ENCODE peak calls at places on chromosomes 13 and 19, in six cellular contexts. T, A, V, R, X and O are unnamed samples.

GRCh38 chr13:110394371-110394841 is 87.3 kb downstream of the COL4A2 start:
- DNase-seq in V (no peak), T (no peak), X (no peak), R (no peak), A (no peak), O (no peak)

GRCh38 chr13:99031725-99032298 is 53.9 kb upstream of the DOCK9 start:
- DNase-seq in A (no peak), R (no peak), V (no peak), X (no peak), T (no peak), O (no peak)

GRCh38 chr19:14474827-14475226 is 327 bp downstream of the PTGER1 start:
- DNase-seq in R (no peak), T (no peak), A (no peak), V (no peak), X (no peak), O (no peak)

GRCh38 chr13:31011193-31011860 is 78.9 kb downstream of the TEX26 start:
- DNase-seq in A (no peak), R (no peak), V (no peak), T (no peak), X (no peak), O (peak; percentile 9)

GRCh38 chr19:3691726-3692125 is 8.5 kb downstream of the PIP5K1C start:
- DNase-seq in V (no peak), R (no peak), X (no peak), T (no peak), A (no peak), O (no peak)

GRCh38 chr13:98050041-98050466 is 92.8 kb upstream of the FARP1 start:
- DNase-seq in T (no peak), A (peak; percentile 78), X (no peak), V (no peak), R (no peak), O (no peak)

GRCh38 chr19:39264306-39265290 is 3.6 kb upstream of the IFNL2 start:
- DNase-seq in T (peak; percentile 77), R (no peak), V (no peak), X (no peak), A (no peak), O (no peak)

GRCh38 chr13:75455962-75456361 is 26.0 kb downstream of the TBC1D4 start:
- DNase-seq in A (no peak), R (no peak), V (no peak), T (no peak), X (no peak), O (no peak)

GRCh38 chr13:107992542-107992941 is 222.8 kb downstream of the LIG4 start:
- DNase-seq in X (no peak), A (no peak), V (no peak), R (peak; percentile 31), T (no peak), O (no peak)

GRCh38 chr19:2867025-2867991 is at the start of gene ZNF556:
- DNase-seq in V (peak; percentile 16), A (peak; percentile 100), R (peak; percentile 77), X (no peak), T (no peak), O (no peak)

GRCh38 chr19:9086761-9087160 is at the start of gene OR1M1:
- DNase-seq in T (no peak), X (no peak), A (no peak), R (no peak), V (no peak), O (no peak)

GRCh38 chr13:101706651-101707050 is 254.2 kb downstream of the ITGBL1 start:
- DNase-seq in R (no peak), T (no peak), A (peak; percentile 4), X (no peak), V (no peak), O (no peak)

GRCh38 chr13:50915562-50915961 is 6.0 kb downstream of the RNASEH2B start:
- DNase-seq in X (no peak), V (no peak), A (no peak), T (no peak), R (peak; percentile 11), O (no peak)

GRCh38 chr19:49997709-49998108 is 27.5 kb downstream of the VRK3 start:
- DNase-seq in A (peak; percentile 56), T (peak; percentile 51), V (peak; percentile 49), R (peak; percentile 83), X (peak; percentile 26), O (no peak)

GRCh38 chr13:41071775-41072174 is 10.5 kb downstream of the WBP4 start:
- DNase-seq in R (no peak), T (no peak), X (no peak), V (no peak), A (no peak), O (no peak)

GRCh38 chr13:67642638-67643037 is 412.5 kb upstream of the PCDH9 start:
- DNase-seq in T (no peak), X (no peak), R (no peak), V (no peak), A (no peak), O (no peak)

GRCh38 chr19:39926170-39926755 is 8.2 kb downstream of the FCGBP start:
- DNase-seq in R (no peak), A (no peak), T (no peak), X (no peak), V (no peak), O (no peak)

GRCh38 chr19:33865306-33865705 is 68.6 kb downstream of the KCTD15 start:
- DNase-seq in T (no peak), R (no peak), A (no peak), X (no peak), V (no peak), O (no peak)

GRCh38 chr19:33866696-33867095 is 70.0 kb downstream of the KCTD15 start:
- DNase-seq in V (no peak), R (no peak), A (no peak), T (no peak), X (no peak), O (no peak)

GRCh38 chr19:33868076-33868735 is 71.5 kb downstream of the KCTD15 start:
- DNase-seq in T (no peak), X (no peak), V (no peak), A (no peak), R (no peak), O (no peak)

GRCh38 chr19:33871605-33872004 is 74.9 kb downstream of the KCTD15 start:
- DNase-seq in T (no peak), R (no peak), A (no peak), X (no peak), V (no peak), O (no peak)

GRCh38 chr19:33868821-33869412 is 72.2 kb downstream of the KCTD15 start:
- DNase-seq in T (peak; percentile 59), R (no peak), A (no peak), V (no peak), X (no peak), O (no peak)
- TF ChIP-seq YY1 in T (no peak), R (no peak), A (no peak), V (no peak), X (no peak), O (no peak)

GRCh38 chr13:42832341-42833153 is 51.2 kb downstream of the FAM216B start:
- DNase-seq in X (no peak), R (no peak), T (no peak), V (no peak), A (peak; percentile 20), O (no peak)

GRCh38 chr13:42835012-42835411 is 53.6 kb downstream of the FAM216B start:
- DNase-seq in A (no peak), V (no peak), R (no peak), X (no peak), T (no peak), O (no peak)

GRCh38 chr13:42836930-42837329 is 55.5 kb downstream of the FAM216B start:
- DNase-seq in T (no peak), X (no peak), R (no peak), V (peak; percentile 4), A (no peak), O (no peak)
- TF ChIP-seq ZNF274 in T (no peak), X (no peak), R (no peak), V (no peak), A (no peak), O (no peak)

GRCh38 chr19:33430674-33431277 is 57.3 kb downstream of the CEBPG start:
- DNase-seq in R (peak; percentile 65), X (no peak), A (peak; percentile 25), V (peak; percentile 22), T (peak; percentile 88), O (peak; percentile 43)

GRCh38 chr19:33427801-33428626 is 54.5 kb downstream of the CEBPG start:
- DNase-seq in R (no peak), V (no peak), A (no peak), T (no peak), X (no peak), O (no peak)

GRCh38 chr19:33431986-33432385 is 58.5 kb downstream of the CEBPG start:
- DNase-seq in R (no peak), T (no peak), V (no peak), A (no peak), X (no peak), O (no peak)

GRCh38 chr19:33428627-33429013 is 55.1 kb downstream of the CEBPG start:
- DNase-seq in R (no peak), V (no peak), X (no peak), T (no peak), A (no peak), O (no peak)

DNA sequence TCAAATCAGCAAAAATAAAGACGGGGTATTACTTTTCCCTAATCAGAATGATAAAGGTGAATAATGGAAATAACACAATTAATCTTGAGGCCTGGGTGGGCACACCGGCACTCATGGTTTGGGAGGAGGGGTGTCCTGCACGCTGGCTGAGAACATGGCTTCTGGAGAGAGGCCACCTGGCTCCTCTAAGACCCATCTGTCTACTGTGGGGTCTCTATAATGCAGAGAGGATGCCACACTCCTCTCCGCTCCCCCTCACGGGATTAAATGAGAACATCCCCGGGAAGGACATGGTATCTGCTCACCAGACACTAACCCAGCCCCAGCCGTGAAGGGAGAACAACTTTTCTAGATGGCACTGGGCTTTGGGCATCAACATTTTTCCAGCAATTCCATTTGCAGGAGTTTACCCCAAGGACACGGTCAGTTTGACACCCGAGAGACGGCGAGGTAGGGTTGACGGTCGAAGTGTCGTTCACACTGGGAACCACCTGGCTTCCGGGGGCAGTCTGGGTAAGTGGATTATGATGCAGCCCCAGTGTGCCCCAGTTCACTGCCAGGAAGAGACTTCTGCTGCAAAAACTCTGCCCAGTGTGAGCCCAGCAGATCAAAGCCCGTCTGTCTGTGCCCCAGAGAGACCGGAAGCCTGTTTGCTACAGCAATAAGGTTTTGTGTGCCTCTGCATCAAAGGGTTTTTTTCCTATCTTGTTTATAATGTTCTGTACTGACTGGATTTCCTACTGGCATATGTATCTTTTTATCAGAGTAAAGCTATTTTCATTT is 56.6 kb downstream of the CEBPG start:
- DNase-seq in T (no peak), V (no peak), X (no peak), R (no peak), A (no peak), O (no peak)
- TF ChIP-seq YY1 in T (no peak), V (no peak), X (no peak), R (no peak), A (no peak), O (no peak)

DNA sequence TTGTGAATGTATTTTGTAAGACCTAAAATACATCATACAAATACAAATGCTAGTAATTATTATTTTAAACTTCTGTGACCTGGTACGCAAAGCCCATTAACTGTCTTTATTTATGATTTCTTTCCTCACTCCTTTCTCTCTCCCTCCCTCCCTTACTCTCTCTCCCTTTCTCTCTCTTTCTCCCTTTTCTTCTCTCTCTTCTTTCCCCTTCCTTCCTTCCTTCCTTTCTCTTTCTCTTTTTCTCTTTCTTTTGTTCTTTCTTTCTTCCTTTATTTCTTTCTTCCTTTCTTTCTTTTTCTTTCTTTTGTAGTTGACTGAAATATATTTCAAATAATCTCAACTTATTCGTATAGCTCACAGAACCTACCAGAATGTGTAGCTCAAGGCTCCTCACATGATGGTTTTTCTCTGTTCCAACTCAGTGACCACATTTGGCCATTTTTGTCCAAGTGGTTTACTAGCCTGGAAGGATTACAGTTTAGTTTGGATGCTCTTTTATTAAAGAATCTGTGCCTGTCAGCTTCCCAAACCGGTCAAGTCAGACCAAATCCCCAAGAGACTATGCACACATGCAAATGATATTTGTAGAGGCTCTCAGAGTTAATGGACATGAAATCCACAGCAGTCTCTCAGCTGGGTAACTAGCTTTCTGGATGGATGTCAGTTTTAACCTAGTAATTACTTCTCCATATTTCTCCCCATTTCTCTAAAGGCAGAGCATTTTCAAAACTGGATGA is 71.7 kb downstream of the POSTN start:
- DNase-seq in X (no peak), R (no peak), A (no peak), T (no peak), V (no peak), O (no peak)
- TF ChIP-seq ZNF274 in X (no peak), R (no peak), A (no peak), T (no peak), V (no peak), O (no peak)